ENCODE peak calls at places on chromosome 12, in five cellular contexts. H is esophagus muscularis mucosa, D is gastrocnemius medialis, W is adrenal gland, K is GM12878. Z is an unnamed sample. For H3K27me3, the result is how much of the 10 kb centered on the place peaks cover.

GRCh38 chr12:132266370-132266769 is 63.0 kb downstream of the GALNT9 start:
- DNase-seq in H (no peak), D (no peak), W (no peak), K (no peak), Z (no peak)

GRCh38 chr12:43893670-43894069 is 57.8 kb downstream of the TMEM117 start:
- DNase-seq in H (no peak), D (peak), W (no peak), K (no peak), Z (no peak)

GRCh38 chr12:75361408-75361807 is 26.9 kb downstream of the GLIPR1L1 start:
- DNase-seq in H (no peak), D (no peak), W (no peak), K (no peak), Z (no peak)

GRCh38 chr12:27332407-27333310 is at the start of gene BMAL2:
- DNase-seq in H (no peak), D (no peak), W (peak), K (no peak), Z (peak)

GRCh38 chr12:120115692-120116442 is 686 bp downstream of the RAB35 start:
- DNase-seq in H (no peak), D (no peak), W (peak), K (no peak), Z (no peak)

GRCh38 chr12:120257041-120257821 is 8.3 kb downstream of the PXN start:
- DNase-seq in H (no peak), D (peak), W (peak), K (no peak), Z (peak)

GRCh38 chr12:121942145-121942718 is 23.8 kb downstream of the CFAP251 start:
- DNase-seq in H (no peak), D (no peak), W (no peak), K (no peak), Z (no peak)

GRCh38 chr12:62873826-62874448 is 61.0 kb downstream of the PPM1H start:
- DNase-seq in H (no peak), D (no peak), W (no peak), K (no peak), Z (no peak)

GRCh38 chr12:64452559-64453329 is 824 bp downstream of the TBK1 start:
- DNase-seq in H (no peak), D (no peak), W (no peak), K (no peak), Z (peak)

GRCh38 chr12:115209230-115209629 is 525.3 kb upstream of the TBX3 start:
- DNase-seq in H (no peak), D (no peak), W (no peak), K (no peak), Z (no peak)

GRCh38 chr12:131775904-131776889 is 52.0 kb upstream of the MMP17 start:
- DNase-seq in H (no peak), D (no peak), W (no peak), K (peak), Z (no peak)

GRCh38 chr12:39723831-39724230 is 104.2 kb upstream of the ABCD2 start:
- DNase-seq in H (no peak), D (no peak), W (no peak), K (no peak), Z (no peak)

GRCh38 chr12:11771356-11771755 is 121.9 kb downstream of the ETV6 start:
- DNase-seq in H (no peak), D (no peak), W (no peak), K (no peak), Z (no peak)

GRCh38 chr12:52023182-52023975 is 16.6 kb downstream of the TAMALIN start:
- DNase-seq in H (no peak), D (peak), W (peak), K (no peak), Z (peak)

GRCh38 chr12:46152456-46152855 is 116.4 kb downstream of the SLC38A1 start:
- DNase-seq in H (no peak), D (no peak), W (no peak), K (no peak), Z (no peak)

GRCh38 chr12:66409195-66409871 is 107.0 kb downstream of the HELB start:
- DNase-seq in H (no peak), D (no peak), W (peak), K (no peak), Z (no peak)

GRCh38 chr12:96034631-96035282 is 630 bp downstream of the LTA4H start:
- DNase-seq in H (no peak), D (no peak), W (peak), K (no peak), Z (no peak)

GRCh38 chr12:132158677-132159554 is 14.7 kb downstream of the NOC4L start:
- DNase-seq in H (no peak), D (no peak), W (no peak), K (no peak), Z (no peak)

GRCh38 chr12:106194351-106194750 is 53.5 kb downstream of the CKAP4 start:
- DNase-seq in H (no peak), D (no peak), W (no peak), K (no peak), Z (no peak)

GRCh38 chr12:66279127-66279712 is 23.1 kb upstream of the HELB start:
- DNase-seq in H (no peak), D (no peak), W (no peak), K (no peak), Z (no peak)

GRCh38 chr12:65891219-65891618 is 66.9 kb downstream of the HMGA2 start:
- DNase-seq in H (no peak), D (no peak), W (no peak), K (no peak), Z (no peak)

GRCh38 chr12:2244013-2244861 is 191.4 kb downstream of the CACNA1C start:
- DNase-seq in H (no peak), D (no peak), W (peak), K (no peak), Z (no peak)

GRCh38 chr12:104108755-104109445 is 29.1 kb downstream of the NFYB start:
- DNase-seq in H (peak), D (peak), W (peak), K (peak), Z (peak)

GRCh38 chr12:51281202-51281924 is 11.1 kb upstream of the SMAGP start:
- DNase-seq in H (no peak), D (no peak), W (no peak), K (no peak), Z (no peak)

GRCh38 chr12:98424726-98425401 is 90.5 kb upstream of the TMPO start:
- DNase-seq in H (peak), D (no peak), W (peak), K (no peak), Z (peak)

GRCh38 chr12:21773799-21774198 is 707 bp downstream of the KCNJ8 start:
- DNase-seq in H (no peak), D (no peak), W (no peak), K (no peak), Z (no peak)

GRCh38 chr12:32891956-32892355 is 4.6 kb downstream of the PKP2 start:
- DNase-seq in H (no peak), D (no peak), W (no peak), K (no peak), Z (no peak)

GRCh38 chr12:103783744-103784664 is 57.0 kb downstream of the NT5DC3 start:
- DNase-seq in H (no peak), D (peak), W (no peak), K (no peak), Z (peak)

GRCh38 chr12:57452937-57453509 is 2.1 kb upstream of the INHBE start:
- DNase-seq in H (no peak), D (peak), W (peak), K (no peak), Z (peak)

GRCh38 chr12:50221228-50222008 is 54.2 kb upstream of the CERS5 start:
- DNase-seq in H (no peak), D (no peak), W (no peak), K (peak), Z (no peak)
- TF ChIP-seq POLR2A in H (no peak), D (no peak), W (peak), K (no peak), Z (no peak)

GRCh38 chr12:5487971-5488955 is 56.4 kb downstream of the NTF3 start:
- DNase-seq in H (no peak), D (no peak), W (peak), K (no peak), Z (no peak)
- H3K27me3 ChIP-seq in H (under half), D (under half), W (under half), K (under half), Z (under half)

GRCh38 chr12:53698948-53699672 is 23.2 kb upstream of the ATP5MC2 start:
- DNase-seq in H (no peak), D (no peak), W (no peak), K (no peak), Z (no peak)

GRCh38 chr12:53695148-53696138 is 19.6 kb upstream of the ATP5MC2 start:
- DNase-seq in H (no peak), D (no peak), W (no peak), K (no peak), Z (peak)

GRCh38 chr12:53696655-53697321 is 20.9 kb upstream of the ATP5MC2 start:
- DNase-seq in H (no peak), D (no peak), W (no peak), K (no peak), Z (no peak)

GRCh38 chr12:53696285-53696654 is 20.4 kb upstream of the ATP5MC2 start:
- DNase-seq in H (no peak), D (peak), W (peak), K (peak), Z (peak)

GRCh38 chr12:53694746-53695145 is 18.9 kb upstream of the ATP5MC2 start:
- DNase-seq in H (no peak), D (no peak), W (no peak), K (no peak), Z (no peak)
- H3K4me3 ChIP-seq in H (peak), D (no peak), W (no peak), K (no peak), Z (peak)

GRCh38 chr12:47904647-47905312 is at the start of gene VDR:
- DNase-seq in H (peak), D (peak), W (peak), K (no peak), Z (peak)
- TF ChIP-seq POLR2A in H (no peak), D (peak), W (peak), K (peak), Z (no peak)

DNA sequence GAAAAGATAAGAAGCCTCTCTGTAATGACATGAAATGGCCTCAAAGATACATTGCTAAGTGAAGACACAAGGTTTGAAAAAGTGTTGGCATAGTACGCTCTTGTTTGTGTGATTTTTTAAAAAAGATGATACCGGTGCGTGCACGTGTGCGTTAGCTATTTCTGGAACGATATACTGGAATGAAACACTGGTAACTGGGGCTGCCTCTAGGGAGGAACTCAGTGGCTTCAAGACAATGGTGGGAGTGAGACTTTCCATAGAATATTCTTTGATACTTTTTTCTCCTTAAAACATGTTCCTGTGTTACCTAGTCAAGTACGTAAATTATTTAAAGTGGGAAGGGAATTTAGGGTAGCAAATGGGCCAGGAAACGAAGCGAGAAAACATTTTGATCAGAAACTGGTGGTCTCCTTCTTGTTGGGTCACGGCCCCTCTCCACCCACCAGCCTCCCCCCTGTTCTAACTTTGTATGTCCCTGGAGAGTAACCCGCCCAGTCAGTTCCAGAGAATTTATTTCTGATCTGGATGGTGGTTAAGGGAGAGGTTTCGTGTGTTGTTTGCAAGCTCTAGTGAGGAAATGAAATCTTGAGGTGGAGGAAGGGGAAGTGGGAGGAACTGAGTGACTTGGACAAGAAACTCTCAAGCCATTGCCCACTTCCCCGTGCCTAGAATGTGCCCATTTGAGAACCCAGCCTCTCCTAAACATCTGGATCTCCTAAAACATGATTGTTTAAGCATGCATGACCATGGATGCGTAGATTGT is 6.6 kb downstream of the FGF6 start:
- DNase-seq in H (peak), D (no peak), W (no peak), K (no peak), Z (no peak)
- H3K27me3 ChIP-seq in H (under half), D (under half), W (under half), K (under half), Z (under half)